ENCODE peak calls at places on chromosomes 4 and X, in six cellular contexts. W, A, Z, V, O and T are unnamed samples.

GRCh38 chrX:40300286-40300890 is 202.6 kb upstream of the BCOR start:
- DNase-seq in W (no peak), A (no peak), Z (no peak), V (no peak), O (no peak), T (no peak)

GRCh38 chrX:13076176-13076956 is 31.9 kb upstream of the FAM9C start:
- DNase-seq in W (no peak), A (no peak), Z (no peak), V (no peak), O (no peak), T (no peak)

GRCh38 chr4:156634612-156635011 is 337.0 kb downstream of the PDGFC start:
- DNase-seq in W (no peak), A (no peak), Z (no peak), V (no peak), O (no peak), T (no peak)

GRCh38 chr4:184416913-184417734 is 57.2 kb downstream of the IRF2 start:
- DNase-seq in W (no peak), A (no peak), Z (no peak), V (no peak), O (no peak), T (no peak)

GRCh38 chrX:53318766-53319353 is 37.5 kb upstream of the IQSEC2 start:
- DNase-seq in W (no peak), A (no peak), Z (no peak), V (no peak), O (no peak), T (no peak)

GRCh38 chr4:102781570-102781969 is 20.8 kb upstream of the MANBA start:
- DNase-seq in W (no peak), A (no peak), Z (no peak), V (no peak), O (no peak), T (no peak)

GRCh38 chr4:76781698-76782595 is 116.0 kb downstream of the SOWAHB start:
- DNase-seq in W (no peak), A (no peak), Z (no peak), V (no peak), O (no peak), T (no peak)

GRCh38 chr4:102608190-102608589 is 107.0 kb downstream of the NFKB1 start:
- DNase-seq in W (no peak), A (no peak), Z (no peak), V (no peak), O (no peak), T (no peak)

GRCh38 chr4:126664839-126665238 is 967.9 kb upstream of the INTU start:
- DNase-seq in W (no peak), A (no peak), Z (no peak), V (no peak), O (no peak), T (no peak)

GRCh38 chr4:151960449-151961246 is 199.8 kb upstream of the GATB start:
- DNase-seq in W (no peak), A (no peak), Z (no peak), V (no peak), O (no peak), T (no peak)

GRCh38 chrX:106177106-106177981 is 9.2 kb downstream of the PWWP3B start:
- DNase-seq in W (no peak), A (no peak), Z (peak; percentile 13), V (no peak), O (peak; percentile 78), T (no peak)

GRCh38 chr4:116108606-116109005 is 976.8 kb downstream of the TRAM1L1 start:
- DNase-seq in W (no peak), A (no peak), Z (no peak), V (no peak), O (no peak), T (no peak)

GRCh38 chr4:148007789-148008188 is 275.9 kb downstream of the ARHGAP10 start:
- DNase-seq in W (no peak), A (no peak), Z (no peak), V (no peak), O (no peak), T (no peak)

GRCh38 chr4:89434364-89434988 is 126.9 kb upstream of the GPRIN3 start:
- DNase-seq in W (no peak), A (peak; percentile 6), Z (no peak), V (no peak), O (no peak), T (no peak)

GRCh38 chr4:140603286-140603685 is 34.5 kb upstream of the UCP1 start:
- DNase-seq in W (no peak), A (no peak), Z (no peak), V (no peak), O (no peak), T (no peak)

GRCh38 chrX:130179579-130180215 is 7.9 kb downstream of the RAB33A start:
- DNase-seq in W (no peak), A (no peak), Z (no peak), V (no peak), O (no peak), T (no peak)

GRCh38 chr4:85806346-85806745 is 331.4 kb downstream of the ARHGAP24 start:
- DNase-seq in W (no peak), A (no peak), Z (no peak), V (no peak), O (no peak), T (no peak)

GRCh38 chr4:85808864-85809263 is 333.9 kb downstream of the ARHGAP24 start:
- DNase-seq in W (no peak), A (no peak), Z (no peak), V (no peak), O (no peak), T (no peak)

GRCh38 chr4:85808104-85808503 is 333.2 kb downstream of the ARHGAP24 start:
- DNase-seq in W (no peak), A (no peak), Z (no peak), V (no peak), O (no peak), T (no peak)

GRCh38 chr4:85803846-85804245 is 328.9 kb downstream of the ARHGAP24 start:
- DNase-seq in W (no peak), A (no peak), Z (no peak), V (no peak), O (no peak), T (no peak)

DNA sequence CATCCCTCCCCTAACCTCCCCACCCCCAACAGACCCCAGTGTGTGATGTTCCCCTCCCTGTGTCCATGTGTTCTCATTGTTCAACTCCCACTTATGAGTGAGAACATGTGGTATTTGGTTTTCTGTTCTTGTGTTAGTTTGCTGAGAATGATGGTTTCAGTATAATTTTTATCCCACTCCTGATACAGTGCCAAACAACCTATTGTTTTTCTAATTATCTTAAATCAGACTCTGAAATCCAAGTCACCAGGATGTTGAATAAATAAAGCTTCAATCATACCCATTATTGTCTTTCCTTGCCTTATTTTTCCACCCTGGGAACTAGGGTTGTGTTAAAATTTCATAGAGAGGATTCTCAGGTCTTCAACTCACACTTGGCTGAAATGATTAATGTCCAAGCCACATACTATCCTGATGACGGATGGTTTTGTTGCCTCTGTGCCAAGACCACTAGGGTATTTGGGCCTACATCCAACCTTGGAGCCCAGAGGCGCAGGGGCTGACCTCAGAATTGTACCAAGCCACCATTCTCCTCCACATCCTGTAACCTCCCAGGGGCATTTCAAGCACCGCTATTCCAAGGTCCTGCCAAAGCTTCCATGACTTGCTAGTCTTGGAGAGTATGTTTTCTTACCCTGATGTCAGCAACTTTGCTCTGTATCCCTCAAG is 332.4 kb downstream of the ARHGAP24 start:
- DNase-seq in W (no peak), A (no peak), Z (no peak), V (no peak), O (no peak), T (no peak)
- TF ChIP-seq CTCF in W (no peak), A (no peak), Z (no peak), V (no peak), O (no peak), T (no peak)

DNA sequence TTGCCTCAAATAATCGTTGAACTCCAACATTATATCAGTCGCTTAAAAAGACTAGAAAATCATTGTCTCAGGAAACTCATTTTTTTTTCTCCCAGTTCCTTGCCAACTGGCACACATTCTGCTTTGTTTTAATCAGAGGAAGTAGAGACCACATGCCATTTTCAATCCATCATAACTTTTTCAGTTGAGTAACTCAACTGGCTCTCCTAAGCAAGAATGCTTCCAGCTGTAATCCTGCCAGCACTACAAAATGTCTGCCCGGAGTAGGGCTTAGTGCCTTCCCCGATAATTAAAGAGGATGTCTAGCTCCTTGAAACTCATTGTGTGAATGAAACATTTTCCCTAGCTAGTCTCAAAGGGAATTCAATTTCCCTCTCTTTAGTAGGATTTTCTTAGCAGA is 33.0 kb downstream of the FREM3 start:
- DNase-seq in W (no peak), A (no peak), Z (no peak), V (peak; percentile 39), O (peak; percentile 24), T (no peak)
- TF ChIP-seq EP300 in W (no peak), A (no peak), Z (no peak), V (no peak), O (no peak), T (no peak)

GRCh38 chr4:67918428-67918827 is 34.6 kb upstream of the TMPRSS11D start:
- DNase-seq in W (no peak), A (no peak), Z (no peak), V (no peak), O (no peak), T (no peak)
- TF ChIP-seq CTCF in W (no peak), A (no peak), Z (no peak), V (no peak), O (no peak), T (no peak)

GRCh38 chrX:3017492-3017891 is 11.1 kb downstream of the ARSH start:
- DNase-seq in W (no peak), A (no peak), Z (no peak), V (no peak), O (no peak), T (no peak)
- TF ChIP-seq EP300 in W (no peak), A (no peak), Z (no peak), V (no peak), O (no peak), T (no peak)

DNA sequence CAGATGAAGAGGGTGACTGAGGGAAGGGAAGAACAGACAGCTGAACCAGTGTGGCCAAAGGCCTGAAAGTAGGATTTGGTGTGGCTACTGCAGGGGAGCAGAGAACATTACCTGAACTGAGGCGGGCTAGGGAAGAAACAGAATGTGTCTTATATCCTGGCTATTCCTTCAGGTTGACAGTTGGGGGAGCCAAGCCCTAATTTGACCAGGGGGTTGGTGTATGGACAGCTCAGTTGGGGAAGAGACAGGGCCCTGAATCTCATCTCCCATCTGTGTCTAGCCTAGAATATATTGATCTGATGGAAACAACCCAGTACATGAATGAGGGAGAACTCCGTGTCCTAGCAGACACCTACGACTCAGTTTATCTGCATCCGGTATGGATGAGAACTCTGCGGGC is 4.2 kb downstream of the HDAC6 start:
- DNase-seq in W (no peak), A (no peak), Z (no peak), V (no peak), O (no peak), T (peak; percentile 14)
- TF ChIP-seq CTCF in W (no peak), A (peak; percentile 23), Z (no peak), V (no peak), O (no peak), T (no peak)